ENCODE peak calls at places on chromosomes 11 and 22, in five cellular contexts. One of them, this sample, is unnamed.

GRCh38 chr11:111450480-111451320 is 61.5 kb downstream of the BTG4 start:
- DNase-seq in neural crest cell: no peak
- DNase-seq in mucosa of descending colon: no peak
- DNase-seq in PC-3: no peak
- DNase-seq in cardiac muscle cell: no peak
- DNase-seq in this sample: no peak

GRCh38 chr22:22959147-22959827 is 71.7 kb downstream of the IGLL5 start:
- DNase-seq in neural crest cell: peak
- DNase-seq in mucosa of descending colon: peak
- DNase-seq in PC-3: peak
- DNase-seq in cardiac muscle cell: peak
- DNase-seq in this sample: peak

GRCh38 chr11:33672273-33672672 is 28.4 kb downstream of the C11orf91 start:
- DNase-seq in neural crest cell: no peak
- DNase-seq in mucosa of descending colon: no peak
- DNase-seq in PC-3: no peak
- DNase-seq in cardiac muscle cell: no peak
- DNase-seq in this sample: no peak

GRCh38 chr11:131910491-131911387 is 540.3 kb downstream of the NTM start:
- DNase-seq in neural crest cell: peak
- DNase-seq in mucosa of descending colon: no peak
- DNase-seq in PC-3: no peak
- DNase-seq in cardiac muscle cell: peak
- DNase-seq in this sample: peak

GRCh38 chr22:45271667-45272188 is 13.0 kb upstream of the UPK3A start:
- DNase-seq in neural crest cell: no peak
- DNase-seq in mucosa of descending colon: peak
- DNase-seq in PC-3: no peak
- DNase-seq in cardiac muscle cell: peak
- DNase-seq in this sample: no peak

GRCh38 chr11:126350811-126351210 is 4.7 kb upstream of the ST3GAL4 start:
- DNase-seq in neural crest cell: no peak
- DNase-seq in mucosa of descending colon: no peak
- DNase-seq in PC-3: no peak
- DNase-seq in cardiac muscle cell: no peak
- DNase-seq in this sample: no peak

GRCh38 chr11:504053-504993 is 2.7 kb downstream of the RNH1 start:
- DNase-seq in neural crest cell: no peak
- DNase-seq in mucosa of descending colon: no peak
- DNase-seq in PC-3: no peak
- DNase-seq in cardiac muscle cell: no peak
- DNase-seq in this sample: peak

GRCh38 chr11:33478111-33478573 is 221.0 kb downstream of the HIPK3 start:
- DNase-seq in neural crest cell: no peak
- DNase-seq in mucosa of descending colon: no peak
- DNase-seq in PC-3: no peak
- DNase-seq in cardiac muscle cell: peak
- DNase-seq in this sample: no peak

GRCh38 chr11:60743058-60743457 is 13.6 kb upstream of the MS4A15 start:
- DNase-seq in neural crest cell: no peak
- DNase-seq in mucosa of descending colon: no peak
- DNase-seq in PC-3: no peak
- DNase-seq in cardiac muscle cell: no peak
- DNase-seq in this sample: no peak

GRCh38 chr22:38267086-38267485 is 5.7 kb downstream of the TMEM184B start:
- DNase-seq in neural crest cell: no peak
- DNase-seq in mucosa of descending colon: no peak
- DNase-seq in PC-3: no peak
- DNase-seq in cardiac muscle cell: no peak
- DNase-seq in this sample: no peak

GRCh38 chr22:30423296-30423958 is 2.1 kb upstream of the MTFP1 start:
- DNase-seq in neural crest cell: no peak
- DNase-seq in mucosa of descending colon: peak
- DNase-seq in PC-3: no peak
- DNase-seq in cardiac muscle cell: peak
- DNase-seq in this sample: peak

GRCh38 chr11:76226626-76227025 is 20.3 kb upstream of the WNT11 start:
- DNase-seq in neural crest cell: no peak
- DNase-seq in mucosa of descending colon: no peak
- DNase-seq in PC-3: no peak
- DNase-seq in cardiac muscle cell: no peak
- DNase-seq in this sample: no peak

GRCh38 chr11:59106363-59107336 is at the start of gene FAM111B:
- DNase-seq in neural crest cell: peak
- DNase-seq in mucosa of descending colon: peak
- DNase-seq in PC-3: peak
- DNase-seq in cardiac muscle cell: peak
- DNase-seq in this sample: peak

GRCh38 chr22:31247726-31248125 is 35.6 kb downstream of the LIMK2 start:
- DNase-seq in neural crest cell: no peak
- DNase-seq in mucosa of descending colon: no peak
- DNase-seq in PC-3: no peak
- DNase-seq in cardiac muscle cell: no peak
- DNase-seq in this sample: no peak

GRCh38 chr11:118662401-118663271 is 16.8 kb downstream of the TREH start:
- DNase-seq in neural crest cell: no peak
- DNase-seq in mucosa of descending colon: no peak
- DNase-seq in PC-3: no peak
- DNase-seq in cardiac muscle cell: no peak
- DNase-seq in this sample: no peak

GRCh38 chr11:11010624-11011127 is 152.8 kb upstream of the ZBED5 start:
- DNase-seq in neural crest cell: no peak
- DNase-seq in mucosa of descending colon: peak
- DNase-seq in PC-3: peak
- DNase-seq in cardiac muscle cell: peak
- DNase-seq in this sample: no peak

DNA sequence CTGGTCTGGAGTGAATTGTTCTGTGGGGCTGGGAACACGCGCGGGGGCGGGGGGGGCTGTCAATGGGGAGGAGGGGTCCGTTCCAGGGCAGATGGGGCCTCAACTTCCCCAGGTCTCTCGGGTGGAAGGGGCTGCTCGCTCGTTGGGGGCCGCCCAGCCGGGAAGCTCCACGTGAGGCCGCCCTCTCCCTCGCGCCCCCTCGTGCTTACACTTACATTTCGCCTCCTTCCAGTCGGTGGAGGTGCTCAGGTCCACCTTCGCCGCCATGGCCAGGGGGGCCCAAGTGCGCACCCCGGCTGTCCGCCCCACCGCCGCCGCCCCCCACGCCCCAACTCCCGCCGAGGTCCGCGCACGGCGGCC is 451 bp downstream of the MACROD1 start:
- DNase-seq in neural crest cell: peak
- DNase-seq in mucosa of descending colon: peak
- DNase-seq in PC-3: peak
- DNase-seq in cardiac muscle cell: peak
- DNase-seq in this sample: no peak
- TF ChIP-seq CTCF in neural crest cell: no peak
- TF ChIP-seq CTCF in mucosa of descending colon: no peak
- TF ChIP-seq CTCF in PC-3: no peak
- TF ChIP-seq CTCF in cardiac muscle cell: no peak
- TF ChIP-seq CTCF in this sample: no peak

GRCh38 chr11:15911377-15912044 is 444.8 kb downstream of the SOX6 start:
- DNase-seq in neural crest cell: no peak
- DNase-seq in mucosa of descending colon: no peak
- DNase-seq in PC-3: no peak
- DNase-seq in cardiac muscle cell: peak
- DNase-seq in this sample: no peak

GRCh38 chr11:15910761-15911160 is 445.6 kb downstream of the SOX6 start:
- DNase-seq in neural crest cell: no peak
- DNase-seq in mucosa of descending colon: no peak
- DNase-seq in PC-3: no peak
- DNase-seq in cardiac muscle cell: no peak
- DNase-seq in this sample: no peak

GRCh38 chr11:15912291-15912690 is 444.1 kb downstream of the SOX6 start:
- DNase-seq in neural crest cell: no peak
- DNase-seq in mucosa of descending colon: no peak
- DNase-seq in PC-3: no peak
- DNase-seq in cardiac muscle cell: no peak
- DNase-seq in this sample: no peak

GRCh38 chr11:15912825-15913224 is 443.5 kb downstream of the SOX6 start:
- DNase-seq in neural crest cell: no peak
- DNase-seq in mucosa of descending colon: no peak
- DNase-seq in PC-3: no peak
- DNase-seq in cardiac muscle cell: peak
- DNase-seq in this sample: no peak

DNA sequence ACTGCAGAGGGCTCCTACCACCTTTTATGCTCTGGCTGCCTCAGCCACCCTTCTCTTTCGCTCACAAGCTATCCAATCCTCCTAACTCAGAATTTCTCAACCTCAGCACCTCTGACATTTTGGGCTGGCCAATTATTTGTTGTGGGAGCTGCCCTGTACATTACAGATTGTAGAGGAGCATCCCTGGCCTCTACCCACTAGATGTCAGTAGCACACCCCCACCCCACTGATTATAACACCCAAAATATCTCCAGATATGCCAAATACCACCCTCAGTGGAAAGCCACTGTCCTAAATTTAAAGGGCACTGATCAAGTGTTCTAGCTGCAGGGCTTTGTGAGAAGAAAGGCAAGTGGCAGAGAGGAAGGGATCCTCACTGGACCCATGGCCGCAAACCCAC is 443.1 kb downstream of the SOX6 start:
- DNase-seq in neural crest cell: no peak
- DNase-seq in mucosa of descending colon: no peak
- DNase-seq in PC-3: no peak
- DNase-seq in cardiac muscle cell: no peak
- DNase-seq in this sample: no peak
- TF ChIP-seq CTCF in neural crest cell: no peak
- TF ChIP-seq CTCF in mucosa of descending colon: no peak
- TF ChIP-seq CTCF in PC-3: no peak
- TF ChIP-seq CTCF in cardiac muscle cell: peak
- TF ChIP-seq CTCF in this sample: no peak

GRCh38 chr22:16912281-16912680 is 87.1 kb upstream of the XKR3 start:
- DNase-seq in neural crest cell: no peak
- DNase-seq in mucosa of descending colon: no peak
- DNase-seq in PC-3: no peak
- DNase-seq in cardiac muscle cell: no peak
- DNase-seq in this sample: no peak

GRCh38 chr22:16914006-16914405 is 88.8 kb upstream of the XKR3 start:
- DNase-seq in neural crest cell: no peak
- DNase-seq in mucosa of descending colon: no peak
- DNase-seq in PC-3: no peak
- DNase-seq in cardiac muscle cell: no peak
- DNase-seq in this sample: no peak

GRCh38 chr22:16915711-16916110 is 90.5 kb upstream of the XKR3 start:
- DNase-seq in neural crest cell: no peak
- DNase-seq in mucosa of descending colon: no peak
- DNase-seq in PC-3: no peak
- DNase-seq in cardiac muscle cell: no peak
- DNase-seq in this sample: no peak

GRCh38 chr22:16922076-16922475 is 85.9 kb downstream of the GAB4 start:
- DNase-seq in neural crest cell: no peak
- DNase-seq in mucosa of descending colon: no peak
- DNase-seq in PC-3: no peak
- DNase-seq in cardiac muscle cell: no peak
- DNase-seq in this sample: no peak

DNA sequence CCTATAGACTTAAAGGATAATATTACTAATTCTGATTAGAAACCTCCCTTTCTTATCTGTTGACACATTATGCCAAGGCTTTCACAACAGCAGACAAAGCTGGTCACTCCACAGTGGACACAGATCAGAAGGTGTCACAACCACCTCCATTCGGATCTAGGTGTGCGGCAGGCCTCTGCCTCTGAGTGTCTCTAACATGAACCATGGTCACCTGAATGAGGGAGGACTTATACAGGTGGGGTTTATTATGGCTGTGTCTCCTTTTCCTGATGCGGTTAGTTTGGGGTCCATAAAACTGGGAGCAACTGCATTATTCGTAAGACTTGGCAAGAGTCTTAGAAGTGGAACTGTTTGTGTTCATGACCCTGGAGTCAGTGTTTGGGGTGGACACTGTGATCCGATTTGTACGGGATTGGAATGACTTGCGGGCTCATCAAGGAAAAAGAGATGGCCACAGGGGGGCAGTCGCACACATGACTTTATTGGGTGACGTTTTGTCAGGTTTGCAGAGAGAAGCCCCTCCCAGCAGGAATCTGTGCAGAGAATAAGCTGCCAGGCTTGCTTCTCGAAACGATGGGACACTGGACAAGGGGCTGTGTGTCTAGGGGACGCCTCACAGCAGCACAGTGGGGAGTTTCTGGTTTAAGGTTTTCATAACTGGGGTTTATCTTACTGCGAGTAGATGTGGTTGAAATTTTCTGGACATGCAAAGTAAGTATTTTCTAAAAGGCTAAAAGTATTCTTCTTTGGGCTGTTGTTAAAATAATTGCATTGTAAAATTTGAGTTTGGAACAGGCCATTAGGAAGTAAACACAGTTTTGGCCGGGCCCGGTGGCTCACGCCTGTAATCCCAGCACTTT is 90.6 kb downstream of the GAB4 start:
- DNase-seq in neural crest cell: peak
- DNase-seq in mucosa of descending colon: peak
- DNase-seq in PC-3: peak
- DNase-seq in cardiac muscle cell: peak
- DNase-seq in this sample: no peak
- TF ChIP-seq CTCF in neural crest cell: peak
- TF ChIP-seq CTCF in mucosa of descending colon: peak
- TF ChIP-seq CTCF in PC-3: peak
- TF ChIP-seq CTCF in cardiac muscle cell: peak
- TF ChIP-seq CTCF in this sample: peak

DNA sequence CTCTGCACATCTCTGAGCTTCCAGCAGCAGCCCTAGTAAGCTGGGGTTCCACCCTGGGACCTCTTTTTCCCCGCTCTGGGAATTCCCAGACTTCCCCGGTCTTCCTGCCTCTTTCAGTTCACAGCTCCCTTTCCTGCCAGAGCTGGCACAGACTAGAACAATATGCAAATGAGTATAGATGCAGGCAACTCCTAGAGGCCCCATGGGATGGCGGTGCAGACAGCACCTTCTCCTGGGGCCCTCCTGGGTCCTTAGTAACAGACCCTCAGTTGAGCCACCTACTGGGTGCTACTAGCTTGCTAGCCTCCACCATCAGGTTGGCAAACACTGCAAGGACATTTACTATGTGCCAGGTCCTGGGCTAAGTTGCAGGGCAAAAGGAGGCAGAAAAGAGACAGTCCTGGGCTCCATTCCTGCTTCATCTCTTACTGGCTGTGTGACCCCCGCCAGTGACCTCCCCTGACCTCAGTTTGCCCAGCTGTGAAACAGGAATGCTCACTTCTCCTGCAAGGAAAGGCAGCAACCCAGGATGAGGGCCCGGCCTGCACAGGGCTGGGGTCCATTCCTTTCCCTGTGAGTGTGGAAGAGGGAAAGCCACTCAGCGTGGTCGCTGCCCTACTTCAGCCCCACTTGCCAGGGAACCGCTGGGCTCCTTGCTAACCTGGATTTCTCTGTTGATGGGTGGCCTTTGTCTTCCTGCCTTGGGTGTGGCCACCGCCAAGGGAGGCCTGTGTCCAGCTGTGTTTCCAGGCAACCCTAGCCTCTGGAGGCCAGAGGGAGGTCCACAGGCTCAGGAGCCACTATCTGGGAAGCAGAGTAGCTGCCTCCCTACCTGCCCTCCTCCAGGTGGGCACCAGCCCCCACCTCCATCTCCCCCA is 7.3 kb downstream of the RELT start:
- DNase-seq in neural crest cell: no peak
- DNase-seq in mucosa of descending colon: no peak
- DNase-seq in PC-3: no peak
- DNase-seq in cardiac muscle cell: no peak
- DNase-seq in this sample: no peak
- TF ChIP-seq CTCF in neural crest cell: no peak
- TF ChIP-seq CTCF in mucosa of descending colon: no peak
- TF ChIP-seq CTCF in PC-3: no peak
- TF ChIP-seq CTCF in cardiac muscle cell: no peak
- TF ChIP-seq CTCF in this sample: no peak

This sample was measured in spleen.